ENCODE peak calls at places on chromosomes 12 and 14, in eight cellular contexts. Y, N, H, I, Q, L, V and P are unnamed samples.

GRCh38 chr12:31906581-31907286 is 52.5 kb upstream of the RESF1 start:
- DNase-seq in Y (no peak), N (no peak), H (no peak), I (peak; percentile 15), Q (peak; percentile 53), L (no peak), V (no peak), P (no peak)

GRCh38 chr12:68001486-68002466 is 12.5 kb downstream of the IFNG-AS1 start:
- DNase-seq in Y (no peak), N (peak; percentile 12), H (peak; percentile 6), I (no peak), Q (no peak), L (no peak), V (peak; percentile 19), P (no peak)

GRCh38 chr14:68890173-68890931 is 88.8 kb downstream of the ACTN1 start:
- DNase-seq in Y (no peak), N (no peak), H (no peak), I (no peak), Q (no peak), L (no peak), V (no peak), P (no peak)

GRCh38 chr12:6540181-6540877 is 6.0 kb downstream of the GAPDH start:
- DNase-seq in Y (peak; percentile 89), N (peak; percentile 94), H (peak; percentile 93), I (peak; percentile 51), Q (peak; percentile 89), L (peak; percentile 42), V (no peak), P (no peak)

GRCh38 chr12:81759215-81759991 is at the start of gene PPFIA2:
- DNase-seq in Y (peak; percentile 59), N (peak; percentile 55), H (peak; percentile 4), I (peak; percentile 16), Q (no peak), L (no peak), V (peak; percentile 38), P (no peak)

GRCh38 chr14:94594441-94594840 is 13.2 kb downstream of the SERPINA5 start:
- DNase-seq in Y (no peak), N (no peak), H (no peak), I (no peak), Q (no peak), L (no peak), V (no peak), P (no peak)

GRCh38 chr12:48615681-48616080 is 45.8 kb upstream of the LALBA start:
- DNase-seq in Y (no peak), N (no peak), H (no peak), I (no peak), Q (no peak), L (no peak), V (no peak), P (no peak)

GRCh38 chr12:34022079-34022830 is at the start of gene ALG10:
- DNase-seq in Y (peak; percentile 93), N (peak; percentile 99), H (peak; percentile 97), I (peak; percentile 95), Q (peak; percentile 96), L (peak; percentile 94), V (peak; percentile 74), P (peak; percentile 95)

GRCh38 chr12:122937622-122938091 is 28.6 kb downstream of the ABCB9 start:
- DNase-seq in Y (no peak), N (no peak), H (no peak), I (no peak), Q (no peak), L (no peak), V (no peak), P (no peak)

GRCh38 chr14:75978249-75978731 is 3.5 kb downstream of the TGFB3 start:
- DNase-seq in Y (no peak), N (no peak), H (no peak), I (no peak), Q (no peak), L (no peak), V (no peak), P (no peak)

GRCh38 chr12:29581641-29582040 is 84.2 kb upstream of the OVCH1 start:
- DNase-seq in Y (peak; percentile 92), N (no peak), H (peak; percentile 91), I (no peak), Q (no peak), L (no peak), V (no peak), P (no peak)

GRCh38 chr14:93587330-93587729 is 156.6 kb downstream of the UNC79 start:
- DNase-seq in Y (no peak), N (no peak), H (no peak), I (no peak), Q (no peak), L (no peak), V (no peak), P (no peak)

GRCh38 chr14:105337966-105338365 is 23.4 kb downstream of the PACS2 start:
- DNase-seq in Y (no peak), N (no peak), H (no peak), I (no peak), Q (peak; percentile 46), L (no peak), V (no peak), P (no peak)

GRCh38 chr14:55126932-55127490 is 2.0 kb upstream of the LGALS3 start:
- DNase-seq in Y (no peak), N (no peak), H (no peak), I (no peak), Q (no peak), L (no peak), V (no peak), P (no peak)

GRCh38 chr12:64796205-64796845 is 28.1 kb upstream of the TBC1D30 start:
- DNase-seq in Y (peak; percentile 82), N (peak; percentile 90), H (peak; percentile 92), I (peak; percentile 70), Q (no peak), L (no peak), V (peak; percentile 65), P (peak; percentile 59)

GRCh38 chr12:65867428-65867827 is 43.1 kb downstream of the HMGA2 start:
- DNase-seq in Y (peak; percentile 96), N (no peak), H (peak; percentile 90), I (no peak), Q (no peak), L (no peak), V (no peak), P (no peak)

GRCh38 chr14:88553886-88554457 is 835 bp downstream of the PTPN21 start:
- DNase-seq in Y (peak; percentile 22), N (peak; percentile 12), H (peak; percentile 8), I (no peak), Q (no peak), L (no peak), V (no peak), P (no peak)

GRCh38 chr12:45648070-45648469 is 81.4 kb upstream of the ARID2 start:
- DNase-seq in Y (no peak), N (no peak), H (no peak), I (no peak), Q (no peak), L (no peak), V (no peak), P (no peak)

GRCh38 chr12:43942379-43942778 is 106.5 kb downstream of the TMEM117 start:
- DNase-seq in Y (no peak), N (no peak), H (peak; percentile 24), I (no peak), Q (no peak), L (no peak), V (no peak), P (no peak)

GRCh38 chr14:67426983-67427601 is 15.1 kb upstream of the PLEK2 start:
- DNase-seq in Y (peak; percentile 49), N (peak; percentile 87), H (peak; percentile 76), I (peak; percentile 69), Q (peak; percentile 73), L (peak; percentile 52), V (peak; percentile 83), P (peak; percentile 56)

GRCh38 chr12:68324531-68324930 is 7.6 kb downstream of the MDM1 start:
- DNase-seq in Y (no peak), N (peak; percentile 57), H (no peak), I (no peak), Q (no peak), L (no peak), V (no peak), P (no peak)

GRCh38 chr12:19131020-19131431 is 1.5 kb downstream of the PLEKHA5 start:
- DNase-seq in Y (peak; percentile 54), N (peak; percentile 6), H (peak; percentile 60), I (no peak), Q (no peak), L (no peak), V (peak; percentile 20), P (no peak)

GRCh38 chr12:122875590-122876220 is 20.2 kb downstream of the VPS37B start:
- DNase-seq in Y (no peak), N (no peak), H (no peak), I (no peak), Q (no peak), L (no peak), V (no peak), P (no peak)

GRCh38 chr12:115354007-115354452 is 670.1 kb upstream of the TBX3 start:
- DNase-seq in Y (peak; percentile 95), N (no peak), H (peak; percentile 98), I (peak; percentile 34), Q (no peak), L (no peak), V (no peak), P (no peak)